ENCODE peak calls at places on chromosome 19, in five cellular contexts. Q, J, I, X and G are unnamed samples.

GRCh38 chr19:38362076-38362945 is 12.1 kb upstream of the PSMD8 start:
- DNase-seq in X (peak; percentile 95), J (peak; percentile 75), I (no peak), Q (peak; percentile 94), G (peak; percentile 81)

GRCh38 chr19:43984687-43985000 is 656 bp downstream of the ZNF155 start:
- DNase-seq in J (no peak), Q (no peak), X (peak; percentile 25), I (no peak), G (no peak)

GRCh38 chr19:40604647-40605200 is 3.6 kb downstream of the LTBP4 start:
- DNase-seq in I (no peak), J (no peak), X (peak; percentile 75), Q (no peak), G (peak; percentile 36)

GRCh38 chr19:1237754-1238372 is at the start of gene CBARP:
- DNase-seq in X (no peak), J (no peak), Q (no peak), I (no peak), G (no peak)

GRCh38 chr19:48059331-48059730 is 15.5 kb upstream of the CABP5 start:
- DNase-seq in X (no peak), J (no peak), I (no peak), Q (no peak), G (no peak)

GRCh38 chr19:48372904-48373303 is 8.7 kb downstream of the SYNGR4 start:
- DNase-seq in I (no peak), J (no peak), X (peak; percentile 70), Q (no peak), G (no peak)

GRCh38 chr19:48836089-48837017 is at the start of gene HSD17B14:
- DNase-seq in X (no peak), I (no peak), Q (no peak), J (peak; percentile 33), G (no peak)

GRCh38 chr19:5916201-5916708 is 2.2 kb downstream of the CAPS start:
- DNase-seq in X (no peak), J (no peak), I (no peak), Q (no peak), G (no peak)

GRCh38 chr19:1221141-1221903 is 15.7 kb downstream of the STK11 start:
- DNase-seq in Q (no peak), I (no peak), J (no peak), X (no peak), G (no peak)

GRCh38 chr19:29672933-29673336 is 7.7 kb downstream of the PLEKHF1 start:
- DNase-seq in I (no peak), X (no peak), Q (no peak), J (no peak), G (no peak)

GRCh38 chr19:42199440-42200115 is 17.9 kb downstream of the DEDD2 start:
- DNase-seq in J (no peak), X (no peak), Q (no peak), I (no peak), G (no peak)

GRCh38 chr19:51093510-51094345 is 11.0 kb upstream of the KLK14 start:
- DNase-seq in J (no peak), Q (no peak), I (no peak), X (no peak), G (peak; percentile 26)

GRCh38 chr19:4913996-4914735 is 4.9 kb downstream of the UHRF1 start:
- DNase-seq in X (no peak), I (no peak), Q (no peak), J (no peak), G (no peak)

GRCh38 chr19:23203841-23204344 is 46.3 kb downstream of the ZNF724 start:
- DNase-seq in J (no peak), X (no peak), Q (no peak), I (no peak), G (no peak)

GRCh38 chr19:54517483-54517882 is 14.9 kb downstream of the LAIR2 start:
- DNase-seq in I (no peak), X (peak; percentile 38), Q (peak; percentile 29), J (no peak), G (peak; percentile 80)

GRCh38 chr19:12997967-12998940 is 3.0 kb downstream of the NFIX start:
- DNase-seq in X (no peak), J (no peak), Q (no peak), I (no peak), G (no peak)

GRCh38 chr19:6273701-6274601 is 5.8 kb downstream of the MLLT1 start:
- DNase-seq in Q (no peak), I (peak; percentile 75), X (peak; percentile 60), J (no peak), G (peak; percentile 26)

GRCh38 chr19:39236527-39236926 is 8.3 kb downstream of the IFNL3 start:
- DNase-seq in Q (no peak), I (no peak), J (no peak), X (no peak), G (no peak)

GRCh38 chr19:48993175-48994034 is at the start of the genes GYS1 and RUVBL2:
- DNase-seq in X (peak; percentile 100), I (peak; percentile 98), J (peak; percentile 99), Q (peak; percentile 100), G (peak; percentile 100)

GRCh38 chr19:42189133-42189532 is 28.3 kb downstream of the DEDD2 start:
- DNase-seq in I (no peak), J (no peak), X (no peak), Q (no peak), G (no peak)

GRCh38 chr19:29660835-29661234 is 4.4 kb upstream of the PLEKHF1 start:
- DNase-seq in I (no peak), X (no peak), J (no peak), Q (no peak), G (no peak)

GRCh38 chr19:3075605-3076431 is 13.5 kb upstream of the TLE5 start:
- DNase-seq in Q (no peak), I (no peak), X (peak; percentile 78), J (peak; percentile 73), G (peak; percentile 68)

GRCh38 chr19:39400997-39401548 is 5.6 kb upstream of the ZFP36 start:
- DNase-seq in Q (peak; percentile 90), X (no peak), J (no peak), I (no peak), G (no peak)

GRCh38 chr19:49442793-49443365 is 1.6 kb upstream of the SLC17A7 start:
- DNase-seq in X (peak; percentile 96), J (peak; percentile 71), I (no peak), Q (peak; percentile 96), G (peak; percentile 96)

GRCh38 chr19:5567971-5568407 is 236 bp upstream of the TINCR start:
- DNase-seq in Q (no peak), X (no peak), J (no peak), I (no peak), G (peak; percentile 6)

GRCh38 chr19:39470724-39471339 is 9.8 kb upstream of the TIMM50 start:
- DNase-seq in I (no peak), X (no peak), J (no peak), Q (no peak), G (no peak)

GRCh38 chr19:1970003-1970805 is 29.2 kb downstream of the CSNK1G2 start:
- DNase-seq in Q (no peak), J (no peak), I (no peak), X (no peak), G (no peak)

DNA sequence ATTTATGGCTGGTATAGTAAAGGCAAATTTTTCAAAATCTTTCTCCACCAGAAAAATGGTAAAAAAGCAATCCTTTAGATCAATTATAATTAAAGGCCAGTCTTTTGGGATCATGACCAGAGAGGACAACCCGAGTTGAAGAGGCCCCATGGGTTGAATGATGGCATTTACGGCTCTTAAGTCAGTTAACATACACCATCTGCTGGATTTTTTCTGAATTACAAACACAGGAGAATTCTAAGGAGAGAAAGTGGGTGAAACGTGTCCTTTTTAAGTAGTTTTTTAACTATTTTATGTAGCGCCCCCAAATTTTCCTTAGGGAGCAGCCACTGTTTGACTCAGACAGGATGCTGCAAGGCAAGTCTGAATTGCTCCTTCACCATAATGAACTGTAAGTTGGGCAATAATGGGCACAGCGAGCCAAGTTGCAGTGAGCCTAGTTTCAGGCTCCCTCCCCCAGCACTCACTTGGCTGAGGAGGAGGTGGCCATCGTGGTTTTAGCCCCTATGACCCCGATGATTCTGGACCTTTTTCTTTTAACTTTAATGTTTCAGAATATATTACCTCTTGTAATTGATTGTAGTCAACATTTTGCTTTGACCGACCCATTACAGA is 13.6 kb upstream of the ZNF611 start:
- DNase-seq in X (no peak), J (no peak), I (no peak), Q (no peak), G (no peak)
- TF ChIP-seq CTCF in X (no peak), J (peak; percentile 56), I (peak; percentile 38), Q (no peak), G (no peak)

DNA sequence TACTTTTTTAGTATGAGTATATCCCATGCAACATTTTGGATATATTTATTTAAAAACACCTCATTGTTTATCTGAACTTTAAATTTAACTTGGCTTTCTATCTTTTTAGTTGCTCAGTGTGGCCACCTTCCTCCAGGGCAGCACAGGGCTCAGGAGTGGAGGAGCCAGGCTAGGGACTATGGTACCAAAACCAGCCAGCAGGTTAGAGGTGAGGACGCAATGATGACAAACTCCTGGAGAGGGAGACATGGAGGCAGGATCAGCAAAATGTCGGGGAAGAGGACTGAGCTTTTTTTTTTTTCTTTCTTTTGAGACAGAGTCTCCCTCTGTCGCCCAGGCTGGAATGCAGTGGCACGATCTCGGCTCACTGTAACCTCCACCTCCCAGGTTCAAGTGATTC is 29.6 kb upstream of the CALM3 start:
- DNase-seq in X (no peak), I (no peak), Q (peak; percentile 79), J (no peak), G (peak; percentile 30)
- TF ChIP-seq CTCF in X (no peak), I (no peak), Q (peak; percentile 7), J (peak; percentile 22), G (peak; percentile 35)

DNA sequence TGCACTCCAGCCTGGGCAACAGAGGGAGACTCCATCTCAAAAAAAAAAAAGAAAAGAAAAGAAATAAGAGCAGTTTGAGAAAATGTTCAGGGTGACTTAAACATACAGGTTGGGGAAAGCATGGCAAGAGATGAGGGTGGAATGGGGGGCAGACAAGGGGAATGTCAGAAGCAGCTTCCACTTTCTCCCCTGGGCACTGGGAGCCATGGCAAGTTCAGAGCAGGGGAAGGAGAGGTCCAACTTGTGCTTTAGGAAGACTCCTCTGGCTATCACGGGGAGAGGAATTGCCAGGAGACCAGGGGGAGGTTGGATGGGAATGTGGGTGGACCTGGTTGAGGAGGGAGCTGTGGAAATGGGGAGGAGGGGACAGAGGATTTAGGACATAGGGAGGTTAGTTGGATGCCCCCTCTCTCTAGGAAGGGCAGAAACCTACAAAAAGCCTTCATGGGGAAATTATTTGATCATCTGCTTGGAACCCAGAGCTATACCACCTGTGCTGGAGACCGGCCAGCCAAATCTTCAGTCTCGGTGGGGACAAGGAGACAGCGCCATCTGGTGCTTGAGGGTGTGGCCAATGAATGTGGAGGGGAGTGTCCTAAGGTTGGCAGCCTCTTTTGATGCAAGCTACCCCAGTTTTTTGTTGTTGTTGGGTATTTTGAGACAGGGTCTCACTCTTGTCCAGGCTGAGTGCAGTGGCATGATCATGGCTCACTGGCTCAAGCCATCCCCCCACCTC is 7.3 kb upstream of the STRN4 start:
- DNase-seq in J (no peak), Q (peak; percentile 79), I (no peak), X (peak; percentile 76), G (peak; percentile 60)
- TF ChIP-seq CTCF in J (peak; percentile 46), Q (peak; percentile 65), I (peak; percentile 57), X (peak; percentile 27), G (no peak)

GRCh38 chr19:45464274-45464673 is 3.5 kb upstream of the FOSB start:
- DNase-seq in Q (no peak), J (no peak), X (no peak), I (no peak), G (no peak)

GRCh38 chr19:45463241-45463640 is 4.6 kb upstream of the FOSB start:
- DNase-seq in X (no peak), J (no peak), I (no peak), Q (no peak), G (no peak)

GRCh38 chr19:45467456-45468158 is at the start of gene FOSB:
- DNase-seq in J (peak; percentile 88), I (no peak), X (peak; percentile 95), Q (peak; percentile 96), G (peak; percentile 96)

GRCh38 chr19:45467115-45467455 is 711 bp upstream of the FOSB start:
- DNase-seq in X (no peak), I (no peak), Q (no peak), J (no peak), G (no peak)

GRCh38 chr19:45464861-45465427 is 2.9 kb upstream of the FOSB start:
- DNase-seq in Q (no peak), I (no peak), X (no peak), J (no peak), G (no peak)
- TF ChIP-seq CTCF in Q (no peak), I (no peak), X (no peak), J (no peak), G (no peak)